ENCODE peak calls at places on chromosomes 16 and 17, in ten cellular contexts. One of them, this sample, is unnamed.

GRCh38 chr16:49701867-49702494 is 153.9 kb downstream of the ZNF423 start:
- DNase-seq in non-pigmented ciliary epithelial cell: no peak
- DNase-seq in dermis blood vessel endothelial cell: no peak
- DNase-seq in RWPE2: no peak
- DNase-seq in left ventricle myocardium inferior: peak; percentile 76
- DNase-seq in tibial nerve: peak; percentile 73
- DNase-seq in GM20000: no peak
- DNase-seq in stomach: no peak
- DNase-seq in CD8-positive, alpha-beta memory T cell: no peak
- DNase-seq in SHP77: no peak
- DNase-seq in this sample: no peak

GRCh38 chr17:49106366-49107210 is 26.0 kb upstream of the B4GALNT2 start:
- DNase-seq in left ventricle myocardium inferior: no peak
- DNase-seq in RWPE2: no peak
- DNase-seq in SHP77: no peak
- DNase-seq in CD8-positive, alpha-beta memory T cell: no peak
- DNase-seq in GM20000: no peak
- DNase-seq in dermis blood vessel endothelial cell: no peak
- DNase-seq in stomach: no peak
- DNase-seq in non-pigmented ciliary epithelial cell: peak; percentile 26
- DNase-seq in tibial nerve: no peak
- DNase-seq in this sample: no peak

GRCh38 chr16:72561-73537 is at the start of gene RHBDF1:
- DNase-seq in dermis blood vessel endothelial cell: peak; percentile 77
- DNase-seq in GM20000: peak; percentile 73
- DNase-seq in tibial nerve: no peak
- DNase-seq in stomach: peak; percentile 69
- DNase-seq in CD8-positive, alpha-beta memory T cell: no peak
- DNase-seq in non-pigmented ciliary epithelial cell: no peak
- DNase-seq in SHP77: no peak
- DNase-seq in RWPE2: no peak
- DNase-seq in left ventricle myocardium inferior: peak; percentile 69
- DNase-seq in this sample: no peak

GRCh38 chr16:23676924-23677480 is 1.7 kb upstream of the PLK1 start:
- DNase-seq in non-pigmented ciliary epithelial cell: no peak
- DNase-seq in CD8-positive, alpha-beta memory T cell: no peak
- DNase-seq in dermis blood vessel endothelial cell: no peak
- DNase-seq in stomach: no peak
- DNase-seq in tibial nerve: no peak
- DNase-seq in GM20000: no peak
- DNase-seq in SHP77: no peak
- DNase-seq in RWPE2: no peak
- DNase-seq in left ventricle myocardium inferior: no peak
- DNase-seq in this sample: no peak

GRCh38 chr16:72369273-72369672 is 197.3 kb upstream of the PMFBP1 start:
- DNase-seq in dermis blood vessel endothelial cell: no peak
- DNase-seq in tibial nerve: no peak
- DNase-seq in left ventricle myocardium inferior: no peak
- DNase-seq in CD8-positive, alpha-beta memory T cell: no peak
- DNase-seq in non-pigmented ciliary epithelial cell: no peak
- DNase-seq in GM20000: no peak
- DNase-seq in SHP77: no peak
- DNase-seq in stomach: no peak
- DNase-seq in RWPE2: no peak
- DNase-seq in this sample: no peak

GRCh38 chr17:1145311-1145986 is 34.3 kb downstream of the ABR start:
- DNase-seq in GM20000: no peak
- DNase-seq in left ventricle myocardium inferior: no peak
- DNase-seq in RWPE2: no peak
- DNase-seq in tibial nerve: no peak
- DNase-seq in stomach: no peak
- DNase-seq in dermis blood vessel endothelial cell: no peak
- DNase-seq in CD8-positive, alpha-beta memory T cell: no peak
- DNase-seq in non-pigmented ciliary epithelial cell: no peak
- DNase-seq in SHP77: no peak
- DNase-seq in this sample: no peak

GRCh38 chr16:78396046-78396445 is 296.6 kb downstream of the WWOX start:
- DNase-seq in left ventricle myocardium inferior: no peak
- DNase-seq in RWPE2: no peak
- DNase-seq in dermis blood vessel endothelial cell: no peak
- DNase-seq in tibial nerve: no peak
- DNase-seq in CD8-positive, alpha-beta memory T cell: no peak
- DNase-seq in stomach: no peak
- DNase-seq in non-pigmented ciliary epithelial cell: no peak
- DNase-seq in GM20000: no peak
- DNase-seq in SHP77: no peak
- DNase-seq in this sample: no peak

GRCh38 chr16:79587897-79588296 is 12.6 kb downstream of the MAF start:
- DNase-seq in RWPE2: no peak
- DNase-seq in CD8-positive, alpha-beta memory T cell: no peak
- DNase-seq in stomach: no peak
- DNase-seq in SHP77: no peak
- DNase-seq in left ventricle myocardium inferior: no peak
- DNase-seq in tibial nerve: no peak
- DNase-seq in non-pigmented ciliary epithelial cell: no peak
- DNase-seq in GM20000: no peak
- DNase-seq in dermis blood vessel endothelial cell: no peak
- DNase-seq in this sample: no peak

GRCh38 chr16:69520800-69521602 is 44.8 kb upstream of the NFAT5 start:
- DNase-seq in dermis blood vessel endothelial cell: no peak
- DNase-seq in SHP77: no peak
- DNase-seq in RWPE2: no peak
- DNase-seq in tibial nerve: no peak
- DNase-seq in stomach: no peak
- DNase-seq in left ventricle myocardium inferior: no peak
- DNase-seq in GM20000: peak; percentile 20
- DNase-seq in CD8-positive, alpha-beta memory T cell: no peak
- DNase-seq in non-pigmented ciliary epithelial cell: no peak
- DNase-seq in this sample: no peak

GRCh38 chr17:28726912-28727726 is 1.1 kb upstream of the TLCD1 start:
- DNase-seq in stomach: peak; percentile 96
- DNase-seq in non-pigmented ciliary epithelial cell: peak; percentile 79
- DNase-seq in CD8-positive, alpha-beta memory T cell: peak; percentile 87
- DNase-seq in RWPE2: peak; percentile 91
- DNase-seq in dermis blood vessel endothelial cell: peak; percentile 94
- DNase-seq in left ventricle myocardium inferior: peak; percentile 91
- DNase-seq in GM20000: peak; percentile 91
- DNase-seq in tibial nerve: peak; percentile 94
- DNase-seq in SHP77: peak; percentile 93
- DNase-seq in this sample: peak; percentile 90

GRCh38 chr16:72884037-72884436 is 163.9 kb downstream of the ZFHX3 start:
- DNase-seq in dermis blood vessel endothelial cell: no peak
- DNase-seq in stomach: no peak
- DNase-seq in left ventricle myocardium inferior: no peak
- DNase-seq in GM20000: no peak
- DNase-seq in CD8-positive, alpha-beta memory T cell: no peak
- DNase-seq in SHP77: no peak
- DNase-seq in non-pigmented ciliary epithelial cell: peak; percentile 17
- DNase-seq in RWPE2: no peak
- DNase-seq in tibial nerve: no peak
- DNase-seq in this sample: no peak

This sample was measured in hippocampal formation.